ENCODE peak calls at places on chromosome 5, in seven cellular contexts. E is aorta, X is breast epithelium, C is tibial artery, P is spleen, Q is Karpas-422, N is psoas muscle. R is an unnamed sample.

GRCh38 chr5:124790261-124790894 is 43.9 kb upstream of the ZNF608 start:
- DNase-seq in E (no peak), X (no peak), C (no peak), P (no peak), Q (no peak), N (no peak), R (no peak)

GRCh38 chr5:156892223-156892622 is 42.1 kb downstream of the PPP1R2B start:
- DNase-seq in E (no peak), X (no peak), C (no peak), P (no peak), Q (no peak), N (no peak), R (no peak)

GRCh38 chr5:107484261-107484660 is 186.5 kb downstream of the EFNA5 start:
- DNase-seq in E (no peak), X (no peak), C (no peak), P (no peak), Q (no peak), N (no peak), R (no peak)

GRCh38 chr5:105504-106080 is 13.6 kb downstream of the PLEKHG4B start:
- DNase-seq in E (no peak), X (no peak), C (no peak), P (no peak), Q (no peak), N (no peak), R (no peak)

GRCh38 chr5:142808778-142809606 is 38.8 kb downstream of the ARHGAP26 start:
- DNase-seq in E (no peak), X (no peak), C (peak; percentile 43), P (no peak), Q (no peak), N (no peak), R (no peak)

GRCh38 chr5:54956922-54957321 is 28.5 kb downstream of the ESM1 start:
- DNase-seq in E (no peak), X (no peak), C (no peak), P (no peak), Q (no peak), N (no peak), R (no peak)

GRCh38 chr5:93620487-93621339 is 37.7 kb downstream of the NR2F1 start:
- DNase-seq in E (peak; percentile 88), X (no peak), C (peak; percentile 65), P (peak; percentile 93), Q (peak; percentile 86), N (peak; percentile 81), R (peak; percentile 51)

GRCh38 chr5:154308457-154309360 is 118.2 kb downstream of the GALNT10 start:
- DNase-seq in E (no peak), X (no peak), C (no peak), P (no peak), Q (no peak), N (no peak), R (no peak)

GRCh38 chr5:17401509-17402290 is 96.3 kb upstream of the TAF11L2 start:
- DNase-seq in E (no peak), X (no peak), C (no peak), P (no peak), Q (no peak), N (no peak), R (no peak)

GRCh38 chr5:4563400-4563799 is 576.7 kb upstream of the ADAMTS16 start:
- DNase-seq in E (no peak), X (no peak), C (no peak), P (no peak), Q (no peak), N (no peak), R (no peak)

GRCh38 chr5:179900707-179901106 is 7.0 kb downstream of the TBC1D9B start:
- DNase-seq in E (no peak), X (no peak), C (no peak), P (no peak), Q (no peak), N (peak; percentile 84), R (no peak)

GRCh38 chr5:138712324-138712723 is 40.9 kb upstream of the CTNNA1 start:
- DNase-seq in E (no peak), X (no peak), C (no peak), P (no peak), Q (no peak), N (no peak), R (no peak)

GRCh38 chr5:109630109-109630508 is 59.6 kb upstream of the MAN2A1 start:
- DNase-seq in E (no peak), X (no peak), C (no peak), P (no peak), Q (no peak), N (no peak), R (no peak)

GRCh38 chr5:120446068-120446492 is 18.0 kb upstream of the PRR16 start:
- DNase-seq in E (no peak), X (no peak), C (no peak), P (no peak), Q (no peak), N (no peak), R (no peak)

GRCh38 chr5:170164921-170165320 is 59.2 kb downstream of the FOXI1 start:
- DNase-seq in E (no peak), X (no peak), C (no peak), P (no peak), Q (no peak), N (no peak), R (no peak)

GRCh38 chr5:157494178-157494830 is 34.3 kb downstream of the NIPAL4 start:
- DNase-seq in E (no peak), X (no peak), C (no peak), P (peak; percentile 83), Q (no peak), N (no peak), R (no peak)

GRCh38 chr5:131635755-131636479 is 888 bp upstream of the RAPGEF6 start:
- DNase-seq in E (peak; percentile 83), X (no peak), C (no peak), P (no peak), Q (peak; percentile 72), N (no peak), R (no peak)

DNA sequence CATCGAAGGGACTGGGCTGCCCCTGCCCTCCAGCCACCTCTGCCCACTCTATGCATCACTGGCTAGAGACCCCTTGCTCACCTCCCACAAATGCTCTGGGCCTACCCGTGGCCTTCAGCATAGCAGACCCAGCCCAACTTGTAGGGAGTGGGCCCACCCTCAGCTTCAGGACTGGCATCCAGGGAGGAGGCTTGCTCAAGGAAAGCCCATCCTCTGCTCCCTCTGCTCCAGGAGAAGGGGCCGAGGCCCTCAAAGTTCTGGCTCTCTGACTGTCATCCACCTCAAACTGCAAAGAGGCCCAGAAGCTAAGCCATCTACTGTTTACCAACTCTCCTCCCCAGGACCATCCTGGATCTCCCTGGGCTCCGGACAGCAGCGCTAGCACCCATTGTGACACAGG is 84.5 kb downstream of the C5orf15 start:
- DNase-seq in E (peak; percentile 59), X (no peak), C (no peak), P (peak; percentile 59), Q (no peak), N (peak; percentile 32), R (no peak)
- H3K4me1 ChIP-seq in E (no peaks in the 10 kb centered on the region), X (no peaks in the 10 kb centered on the region), C (no peaks in the 10 kb centered on the region), P (no peaks in the 10 kb centered on the region), Q (no peaks in the 10 kb centered on the region), N (no peaks in the 10 kb centered on the region), R (no peaks in the 10 kb centered on the region)

GRCh38 chr5:151106509-151106908 is 25.7 kb upstream of the TNIP1 start:
- DNase-seq in E (peak; percentile 36), X (no peak), C (no peak), P (peak; percentile 6), Q (no peak), N (no peak), R (no peak)

GRCh38 chr5:151110122-151110681 is 29.4 kb upstream of the TNIP1 start:
- DNase-seq in E (no peak), X (no peak), C (no peak), P (peak; percentile 67), Q (no peak), N (no peak), R (no peak)

GRCh38 chr5:151107084-151107483 is 26.2 kb upstream of the TNIP1 start:
- DNase-seq in E (no peak), X (no peak), C (no peak), P (peak; percentile 6), Q (no peak), N (no peak), R (no peak)

GRCh38 chr5:151107738-151108520 is 27.1 kb upstream of the TNIP1 start:
- DNase-seq in E (no peak), X (peak; percentile 58), C (peak; percentile 72), P (peak; percentile 41), Q (no peak), N (peak; percentile 65), R (no peak)

DNA sequence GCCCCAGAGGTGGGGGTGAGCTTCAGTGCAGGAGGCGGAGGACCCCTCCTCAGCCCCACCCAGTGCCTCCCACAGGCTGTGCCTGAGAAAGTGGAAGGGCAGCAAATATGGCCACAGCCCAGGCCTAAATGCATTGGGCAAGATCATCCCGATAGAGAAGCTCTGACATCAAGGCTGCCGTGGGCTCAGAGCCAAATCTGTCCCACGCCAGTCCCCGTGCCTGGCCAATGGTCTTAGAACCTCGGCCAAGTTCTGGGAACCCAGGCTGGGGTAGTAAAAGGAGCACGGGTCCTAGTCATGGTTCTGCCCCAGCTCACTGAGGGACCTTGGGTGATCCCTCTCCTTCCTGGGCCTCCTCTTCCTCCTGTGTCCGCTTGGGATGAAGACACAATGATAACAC is 27.7 kb upstream of the TNIP1 start:
- DNase-seq in E (peak; percentile 83), X (no peak), C (no peak), P (peak; percentile 54), Q (no peak), N (peak; percentile 59), R (no peak)
- H3K27ac ChIP-seq in E (no peak overlapping the region), X (peak overlapping the region; percentile 48), C (peak overlapping the region; percentile 57), P (peak overlapping the region; percentile 35), Q (no peak overlapping the region), N (peak overlapping the region; percentile 61), R (peak overlapping the region; percentile 17)

DNA sequence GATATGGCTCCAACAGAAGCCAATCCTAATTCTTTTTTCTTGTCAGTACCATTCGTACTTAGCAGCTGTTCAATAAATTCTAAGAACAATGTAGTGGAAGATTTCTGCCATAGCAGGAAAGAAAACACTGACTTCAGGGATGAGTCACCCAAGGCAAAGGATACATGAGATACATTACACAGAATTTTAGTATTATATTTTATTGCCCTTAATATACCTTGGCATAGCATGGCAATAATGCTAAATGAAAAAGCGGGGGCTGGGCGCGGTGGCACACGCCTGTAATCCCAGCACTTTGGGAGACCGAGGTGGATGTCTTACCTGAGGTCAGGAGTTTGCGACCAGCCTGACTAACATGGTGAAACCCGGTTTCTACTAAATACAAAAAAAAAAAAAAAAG is 619.1 kb upstream of the DAB2 start:
- DNase-seq in E (no peak), X (no peak), C (no peak), P (no peak), Q (no peak), N (no peak), R (no peak)
- H3K27me3 ChIP-seq in E (no peaks in the 10 kb centered on the region), X (no peaks in the 10 kb centered on the region), C (no peaks in the 10 kb centered on the region), P (no peaks in the 10 kb centered on the region), Q (no peaks in the 10 kb centered on the region), N (no peaks in the 10 kb centered on the region), R (no peaks in the 10 kb centered on the region)

GRCh38 chr5:61347088-61347487 is 15.0 kb downstream of the ZSWIM6 start:
- DNase-seq in E (no peak), X (no peak), C (no peak), P (no peak), Q (no peak), N (no peak), R (no peak)

GRCh38 chr5:61344187-61344944 is 12.3 kb downstream of the ZSWIM6 start:
- DNase-seq in E (peak; percentile 81), X (no peak), C (no peak), P (no peak), Q (no peak), N (peak; percentile 59), R (no peak)

GRCh38 chr5:61348437-61348836 is 16.4 kb downstream of the ZSWIM6 start:
- DNase-seq in E (no peak), X (no peak), C (no peak), P (no peak), Q (no peak), N (no peak), R (no peak)

GRCh38 chr5:61349935-61350334 is 17.9 kb downstream of the ZSWIM6 start:
- DNase-seq in E (no peak), X (no peak), C (no peak), P (no peak), Q (no peak), N (no peak), R (no peak)

GRCh38 chr5:61346511-61346910 is 14.5 kb downstream of the ZSWIM6 start:
- DNase-seq in E (no peak), X (no peak), C (no peak), P (no peak), Q (no peak), N (no peak), R (no peak)
- H3K4me1 ChIP-seq in E (peaks cover 4% of the 10 kb centered on the region), X (no peaks in the 10 kb centered on the region), C (peaks cover 26% of the 10 kb centered on the region), P (peaks cover 89% of the 10 kb centered on the region), Q (peaks cover 5% of the 10 kb centered on the region), N (peaks cover 46% of the 10 kb centered on the region), R (peaks cover 92% of the 10 kb centered on the region)